ENCODE peak calls at places on chromosomes 11 and 22, in seven cellular contexts. P, S, V, L, E, O and W are unnamed samples.
A peak's percentile ranks its signal among the peaks of the same experiment; 100 is the strongest.

GRCh38 chr11:62012451-62013265 is 45.2 kb upstream of the FTH1 start:
- DNase-seq in P (no peak), S (peak; percentile 42), V (no peak), L (no peak), E (no peak), O (no peak), W (no peak)

GRCh38 chr11:63839508-63840355 is 822 bp downstream of the MARK2 start:
- DNase-seq in P (peak; percentile 23), S (no peak), V (peak; percentile 32), L (no peak), E (no peak), O (no peak), W (no peak)

GRCh38 chr11:96045622-96046456 is 121.9 kb upstream of the MTMR2 start:
- DNase-seq in P (peak; percentile 47), S (peak; percentile 63), V (peak; percentile 54), L (no peak), E (no peak), O (no peak), W (peak; percentile 15)

GRCh38 chr11:73359930-73360742 is 16.1 kb upstream of the RELT start:
- DNase-seq in P (peak; percentile 36), S (peak; percentile 49), V (no peak), L (no peak), E (no peak), O (no peak), W (no peak)

GRCh38 chr11:76566811-76567210 is 103.7 kb downstream of the LRRC32 start:
- DNase-seq in P (no peak), S (no peak), V (no peak), L (no peak), E (no peak), O (no peak), W (no peak)

GRCh38 chr11:123461164-123461563 is 31.1 kb downstream of the GRAMD1B start:
- DNase-seq in P (no peak), S (no peak), V (peak; percentile 7), L (no peak), E (no peak), O (no peak), W (peak; percentile 17)

GRCh38 chr11:3614742-3615171 is 27.0 kb downstream of the ART5 start:
- DNase-seq in P (no peak), S (no peak), V (no peak), L (no peak), E (no peak), O (no peak), W (no peak)

GRCh38 chr11:91641153-91641552 is 583.5 kb upstream of the FAT3 start:
- DNase-seq in P (no peak), S (no peak), V (no peak), L (no peak), E (no peak), O (no peak), W (no peak)

GRCh38 chr22:16988257-16988656 is 19.8 kb downstream of the GAB4 start:
- DNase-seq in P (no peak), S (no peak), V (no peak), L (no peak), E (no peak), O (no peak), W (no peak)

GRCh38 chr11:119081682-119082081 is 3.0 kb upstream of the HMBS start:
- DNase-seq in P (no peak), S (no peak), V (no peak), L (no peak), E (no peak), O (no peak), W (no peak)

GRCh38 chr11:62922653-62923371 is 1.6 kb upstream of the CHRM1 start:
- DNase-seq in P (no peak), S (no peak), V (no peak), L (no peak), E (no peak), O (peak; percentile 87), W (no peak)

GRCh38 chr11:88297320-88298263 is 39.9 kb downstream of the CTSC start:
- DNase-seq in P (no peak), S (no peak), V (no peak), L (no peak), E (no peak), O (no peak), W (no peak)

GRCh38 chr11:45658292-45658991 is 7.0 kb downstream of the CHST1 start:
- DNase-seq in P (peak; percentile 96), S (peak; percentile 45), V (no peak), L (no peak), E (no peak), O (peak; percentile 63), W (no peak)

GRCh38 chr22:29700949-29701927 is 18.6 kb upstream of the CABP7 start:
- DNase-seq in P (peak; percentile 22), S (peak; percentile 34), V (no peak), L (no peak), E (no peak), O (no peak), W (no peak)

GRCh38 chr11:80412604-80413003 is 971.8 kb upstream of the TENM4 start:
- DNase-seq in P (no peak), S (no peak), V (no peak), L (no peak), E (no peak), O (no peak), W (no peak)

GRCh38 chr22:45918455-45919370 is 58.2 kb downstream of the WNT7B start:
- DNase-seq in P (no peak), S (no peak), V (no peak), L (no peak), E (no peak), O (peak; percentile 77), W (no peak)

GRCh38 chr11:103892603-103893002 is 143.8 kb upstream of the DDI1 start:
- DNase-seq in P (no peak), S (peak; percentile 83), V (no peak), L (no peak), E (no peak), O (no peak), W (no peak)

GRCh38 chr11:64088159-64089026 is 52.7 kb downstream of the FLRT1 start:
- DNase-seq in P (no peak), S (no peak), V (peak; percentile 32), L (no peak), E (no peak), O (peak; percentile 77), W (no peak)

GRCh38 chr11:32905028-32905667 is 12.5 kb downstream of the QSER1 start:
- DNase-seq in P (no peak), S (peak; percentile 45), V (no peak), L (no peak), E (no peak), O (no peak), W (no peak)

GRCh38 chr11:65435330-65435931 is 12.8 kb downstream of the NEAT1 start:
- DNase-seq in P (no peak), S (peak; percentile 45), V (peak; percentile 21), L (no peak), E (no peak), O (no peak), W (peak; percentile 12)

GRCh38 chr22:47009304-47010101 is 247.1 kb downstream of the TBC1D22A start:
- DNase-seq in P (no peak), S (no peak), V (no peak), L (no peak), E (no peak), O (no peak), W (no peak)

GRCh38 chr11:120188831-120189455 is 21.9 kb upstream of the OAF start:
- DNase-seq in P (no peak), S (no peak), V (no peak), L (no peak), E (no peak), O (no peak), W (no peak)
- TF ChIP-seq POLR2A in P (no peak), S (no peak), V (no peak), L (no peak), E (no peak), O (no peak), W (no peak)

GRCh38 chr11:66466225-66467033 is at the start of gene PELI3:
- DNase-seq in P (peak; percentile 90), S (peak; percentile 88), V (peak; percentile 91), L (no peak), E (no peak), O (peak; percentile 98), W (peak; percentile 91)
- TF ChIP-seq POLR2A in P (no peak), S (peak; percentile 56), V (peak; percentile 60), L (peak; percentile 21), E (peak; percentile 46), O (peak; percentile 63), W (peak; percentile 37)

GRCh38 chr22:19240813-19241592 is 50.5 kb downstream of the CLTCL1 start:
- DNase-seq in P (no peak), S (no peak), V (no peak), L (no peak), E (no peak), O (peak; percentile 54), W (no peak)
- TF ChIP-seq POLR2A in P (no peak), S (no peak), V (no peak), L (no peak), E (no peak), O (no peak), W (no peak)

GRCh38 chr22:25078591-25078990 is 121.1 kb upstream of the CRYBB3 start:
- DNase-seq in P (no peak), S (no peak), V (no peak), L (no peak), E (no peak), O (no peak), W (no peak)

GRCh38 chr22:25072406-25072805 is 119.9 kb downstream of the KIAA1671 start:
- DNase-seq in P (no peak), S (no peak), V (no peak), L (no peak), E (no peak), O (no peak), W (no peak)

GRCh38 chr22:25077056-25077455 is 122.6 kb upstream of the CRYBB3 start:
- DNase-seq in P (no peak), S (no peak), V (no peak), L (no peak), E (no peak), O (no peak), W (no peak)

GRCh38 chr22:25077964-25078363 is 121.7 kb upstream of the CRYBB3 start:
- DNase-seq in P (no peak), S (no peak), V (no peak), L (no peak), E (no peak), O (no peak), W (no peak)

DNA sequence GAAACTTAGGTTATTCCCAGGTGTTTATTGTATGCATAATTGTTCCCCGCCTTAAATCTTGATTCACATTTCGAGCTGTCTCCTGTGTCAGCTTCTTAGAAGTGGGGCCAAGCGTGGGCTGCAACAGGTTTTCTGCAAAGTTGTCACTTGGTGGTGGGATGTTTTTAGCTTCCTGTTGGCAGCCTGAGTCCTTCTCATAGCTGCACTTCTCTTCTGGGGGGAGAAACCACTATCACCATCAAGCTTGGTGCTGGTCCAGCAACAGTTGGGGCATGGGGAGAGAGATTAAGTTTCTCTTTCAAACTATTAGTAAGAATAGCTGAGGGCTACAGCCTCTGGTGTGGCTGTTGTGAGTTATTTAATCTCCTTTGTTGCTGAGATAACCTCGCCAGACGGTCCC is 123.4 kb upstream of the CRYBB3 start:
- DNase-seq in P (no peak), S (no peak), V (no peak), L (no peak), E (no peak), O (no peak), W (no peak)
- TF ChIP-seq POLR2A in P (no peak), S (no peak), V (no peak), L (no peak), E (no peak), O (no peak), W (no peak)